ENCODE peak calls at places on chromosome 19, in nine cellular contexts. X is CD4-positive, CD25-positive, alpha-beta regulatory T cell; A is stimulated activated CD4-positive, alpha-beta T cell treated with anti-CD3 and anti-CD28 coated beads, TNF-alpha, amount 100 ng/mL, for 24 hours; F is GM04503; U is NCI-H2081; P is dorsolateral prefrontal cortex; C is hepatocyte; V is WERI-Rb-1; Q is head of caudate nucleus. T is an unnamed sample.

GRCh38 chr19:52638601-52639000 is 446 bp upstream of the ZNF83 start:
- DNase-seq in X (no peak), A (no peak), F (no peak), U (no peak), P (peak; percentile 10), C (peak; percentile 43), V (no peak), Q (no peak), T (no peak)

GRCh38 chr19:46724468-46724867 is 7.6 kb upstream of the PRKD2 start:
- DNase-seq in X (no peak), A (no peak), F (no peak), U (no peak), P (no peak), C (no peak), V (no peak), Q (no peak), T (no peak)

GRCh38 chr19:41816761-41817160 is 20.4 kb downstream of the CEACAM3 start:
- DNase-seq in X (no peak), A (no peak), F (no peak), U (no peak), P (no peak), C (no peak), V (no peak), Q (no peak), T (no peak)

GRCh38 chr19:8127311-8127710 is 22.1 kb downstream of the FBN3 start:
- DNase-seq in X (no peak), A (no peak), F (no peak), U (no peak), P (no peak), C (no peak), V (no peak), Q (no peak), T (no peak)

GRCh38 chr19:10891360-10892108 is 20.2 kb downstream of the CARM1 start:
- DNase-seq in X (no peak), A (no peak), F (no peak), U (no peak), P (no peak), C (peak; percentile 66), V (peak; percentile 71), Q (no peak), T (peak; percentile 39)

GRCh38 chr19:53982611-53983010 is 8.8 kb upstream of the CACNG6 start:
- DNase-seq in X (no peak), A (no peak), F (no peak), U (no peak), P (peak; percentile 43), C (peak; percentile 67), V (no peak), Q (no peak), T (no peak)

GRCh38 chr19:31127132-31127967 is 221.9 kb downstream of the TSHZ3 start:
- DNase-seq in X (no peak), A (no peak), F (peak; percentile 91), U (no peak), P (no peak), C (peak; percentile 60), V (no peak), Q (no peak), T (no peak)

GRCh38 chr19:55546822-55547614 is 1.7 kb upstream of the SBK3 start:
- DNase-seq in X (no peak), A (no peak), F (peak; percentile 26), U (no peak), P (peak; percentile 33), C (peak; percentile 43), V (peak; percentile 41), Q (peak; percentile 2), T (no peak)

GRCh38 chr19:4304509-4305252 is at the start of gene FSD1:
- DNase-seq in X (peak; percentile 49), A (peak; percentile 41), F (no peak), U (peak; percentile 72), P (peak; percentile 24), C (peak; percentile 71), V (peak; percentile 71), Q (peak; percentile 69), T (peak; percentile 53)

GRCh38 chr19:38683393-38684077 is 36.1 kb downstream of the ACTN4 start:
- DNase-seq in X (no peak), A (no peak), F (peak; percentile 72), U (no peak), P (no peak), C (peak; percentile 93), V (peak; percentile 51), Q (no peak), T (no peak)

GRCh38 chr19:52442179-52442578 is 11.2 kb upstream of the ZNF578 start:
- DNase-seq in X (no peak), A (no peak), F (no peak), U (no peak), P (no peak), C (no peak), V (no peak), Q (no peak), T (no peak)

GRCh38 chr19:47309608-47310007 is at the start of gene C5AR1:
- DNase-seq in X (no peak), A (no peak), F (no peak), U (no peak), P (no peak), C (no peak), V (no peak), Q (peak; percentile 28), T (no peak)

GRCh38 chr19:16867211-16867610 is 21.6 kb upstream of the F2RL3 start:
- DNase-seq in X (no peak), A (no peak), F (no peak), U (no peak), P (no peak), C (no peak), V (no peak), Q (no peak), T (no peak)

GRCh38 chr19:55452381-55453325 is 8.8 kb downstream of the ISOC2 start:
- DNase-seq in X (no peak), A (no peak), F (no peak), U (peak; percentile 88), P (peak; percentile 94), C (peak; percentile 78), V (peak; percentile 80), Q (peak; percentile 98), T (peak; percentile 95)

GRCh38 chr19:27741236-27741635 is 1471.7 kb downstream of the UQCRFS1 start:
- DNase-seq in X (no peak), A (no peak), F (no peak), U (no peak), P (no peak), C (no peak), V (no peak), Q (no peak), T (no peak)

GRCh38 chr19:44987148-44987675 is 14.1 kb upstream of the RELB start:
- DNase-seq in X (no peak), A (no peak), F (no peak), U (no peak), P (no peak), C (no peak), V (no peak), Q (no peak), T (no peak)

GRCh38 chr19:1957562-1958248 is 16.7 kb downstream of the CSNK1G2 start:
- DNase-seq in X (no peak), A (no peak), F (no peak), U (no peak), P (no peak), C (no peak), V (no peak), Q (no peak), T (no peak)

GRCh38 chr19:36090930-36091695 is 19.8 kb upstream of the OVOL3 start:
- DNase-seq in X (no peak), A (no peak), F (no peak), U (no peak), P (no peak), C (no peak), V (no peak), Q (no peak), T (no peak)

GRCh38 chr19:38686530-38686888 is 39.1 kb downstream of the ACTN4 start:
- DNase-seq in X (peak; percentile 24), A (no peak), F (no peak), U (no peak), P (no peak), C (no peak), V (peak; percentile 31), Q (no peak), T (no peak)

GRCh38 chr19:35347930-35348298 is 212 bp downstream of the FFAR1 start:
- DNase-seq in X (no peak), A (no peak), F (no peak), U (no peak), P (no peak), C (no peak), V (no peak), Q (no peak), T (no peak)

GRCh38 chr19:47315125-47315821 is 5.6 kb downstream of the C5AR1 start:
- DNase-seq in X (no peak), A (no peak), F (peak; percentile 77), U (no peak), P (peak; percentile 30), C (peak; percentile 90), V (no peak), Q (peak; percentile 73), T (no peak)

GRCh38 chr19:43310221-43310620 is 40.9 kb upstream of the PSG9 start:
- DNase-seq in X (no peak), A (no peak), F (no peak), U (no peak), P (no peak), C (no peak), V (no peak), Q (no peak), T (no peak)

GRCh38 chr19:14477417-14478112 is 2.4 kb upstream of the PTGER1 start:
- DNase-seq in X (no peak), A (no peak), F (no peak), U (no peak), P (no peak), C (no peak), V (no peak), Q (no peak), T (no peak)

T was measured in anterior cingulate cortex.